ENCODE peak calls at places on chromosomes 5 and 9, in four cellular contexts. One of them, this sample, is unnamed.

GRCh38 chr9:21935631-21936030 is 58.6 kb downstream of the CDKN2A start:
- DNase-seq in Peyer's patch: no peak
- DNase-seq in naive thymus-derived CD4-positive, alpha-beta T cell: no peak
- DNase-seq in H1: peak; percentile 1
- DNase-seq in this sample: no peak

GRCh38 chr9:80285325-80285724 is 713.6 kb downstream of the TLE4 start:
- DNase-seq in Peyer's patch: no peak
- DNase-seq in naive thymus-derived CD4-positive, alpha-beta T cell: no peak
- DNase-seq in H1: no peak
- DNase-seq in this sample: no peak

GRCh38 chr5:127343313-127343712 is 52.7 kb downstream of the MEGF10 start:
- DNase-seq in Peyer's patch: no peak
- DNase-seq in naive thymus-derived CD4-positive, alpha-beta T cell: no peak
- DNase-seq in H1: no peak
- DNase-seq in this sample: no peak

GRCh38 chr9:1536522-1537170 is 478.5 kb upstream of the SMARCA2 start:
- DNase-seq in Peyer's patch: no peak
- DNase-seq in naive thymus-derived CD4-positive, alpha-beta T cell: no peak
- DNase-seq in H1: no peak
- DNase-seq in this sample: no peak

GRCh38 chr5:142642427-142642826 is 43.5 kb downstream of the FGF1 start:
- DNase-seq in Peyer's patch: no peak
- DNase-seq in naive thymus-derived CD4-positive, alpha-beta T cell: no peak
- DNase-seq in H1: no peak
- DNase-seq in this sample: no peak

GRCh38 chr9:81022177-81022576 is 667.2 kb downstream of the TLE1 start:
- DNase-seq in Peyer's patch: no peak
- DNase-seq in naive thymus-derived CD4-positive, alpha-beta T cell: no peak
- DNase-seq in H1: no peak
- DNase-seq in this sample: no peak

GRCh38 chr5:95403996-95404395 is 12.8 kb downstream of the FAM81B start:
- DNase-seq in Peyer's patch: no peak
- DNase-seq in naive thymus-derived CD4-positive, alpha-beta T cell: no peak
- DNase-seq in H1: no peak
- DNase-seq in this sample: no peak

GRCh38 chr9:100619665-100620064 is 41.8 kb downstream of the CAVIN4 start:
- DNase-seq in Peyer's patch: no peak
- DNase-seq in naive thymus-derived CD4-positive, alpha-beta T cell: no peak
- DNase-seq in H1: no peak
- DNase-seq in this sample: no peak

GRCh38 chr5:10667431-10668057 is 93.5 kb downstream of the DAP start:
- DNase-seq in Peyer's patch: no peak
- DNase-seq in naive thymus-derived CD4-positive, alpha-beta T cell: no peak
- DNase-seq in H1: no peak
- DNase-seq in this sample: no peak

GRCh38 chr5:66708368-66708767 is 112.2 kb downstream of the MAST4 start:
- DNase-seq in Peyer's patch: no peak
- DNase-seq in naive thymus-derived CD4-positive, alpha-beta T cell: no peak
- DNase-seq in H1: no peak
- DNase-seq in this sample: no peak

GRCh38 chr9:13481274-13481673 is 201.8 kb upstream of the MPDZ start:
- DNase-seq in Peyer's patch: no peak
- DNase-seq in naive thymus-derived CD4-positive, alpha-beta T cell: no peak
- DNase-seq in H1: no peak
- DNase-seq in this sample: no peak

GRCh38 chr9:8533681-8534080 is 734.1 kb upstream of the DMAC1 start:
- DNase-seq in Peyer's patch: no peak
- DNase-seq in naive thymus-derived CD4-positive, alpha-beta T cell: no peak
- DNase-seq in H1: no peak
- DNase-seq in this sample: no peak

GRCh38 chr5:111427762-111428161 is 84.6 kb downstream of the STARD4 start:
- DNase-seq in Peyer's patch: no peak
- DNase-seq in naive thymus-derived CD4-positive, alpha-beta T cell: no peak
- DNase-seq in H1: no peak
- DNase-seq in this sample: no peak

GRCh38 chr5:88236866-88237642 is 31.6 kb downstream of the TMEM161B start:
- DNase-seq in Peyer's patch: no peak
- DNase-seq in naive thymus-derived CD4-positive, alpha-beta T cell: no peak
- DNase-seq in H1: no peak
- DNase-seq in this sample: no peak

GRCh38 chr5:96481396-96481795 is 48.3 kb upstream of the PCSK1 start:
- DNase-seq in Peyer's patch: no peak
- DNase-seq in naive thymus-derived CD4-positive, alpha-beta T cell: no peak
- DNase-seq in H1: no peak
- DNase-seq in this sample: no peak

GRCh38 chr5:175638305-175638704 is 19.6 kb upstream of the HRH2 start:
- DNase-seq in Peyer's patch: no peak
- DNase-seq in naive thymus-derived CD4-positive, alpha-beta T cell: no peak
- DNase-seq in H1: no peak
- DNase-seq in this sample: peak; percentile 37

GRCh38 chr5:180084638-180085561 is 13.3 kb upstream of the RNF130 start:
- DNase-seq in Peyer's patch: no peak
- DNase-seq in naive thymus-derived CD4-positive, alpha-beta T cell: peak; percentile 35
- DNase-seq in H1: no peak
- DNase-seq in this sample: peak; percentile 65

GRCh38 chr9:114799441-114799840 is 6.4 kb downstream of the TNFSF15 start:
- DNase-seq in Peyer's patch: no peak
- DNase-seq in naive thymus-derived CD4-positive, alpha-beta T cell: no peak
- DNase-seq in H1: peak; percentile 17
- DNase-seq in this sample: no peak

GRCh38 chr9:12961276-12961809 is 186.5 kb downstream of the LURAP1L start:
- DNase-seq in Peyer's patch: no peak
- DNase-seq in naive thymus-derived CD4-positive, alpha-beta T cell: no peak
- DNase-seq in H1: no peak
- DNase-seq in this sample: no peak

GRCh38 chr9:20390400-20390799 is 231.9 kb downstream of the MLLT3 start:
- DNase-seq in Peyer's patch: no peak
- DNase-seq in naive thymus-derived CD4-positive, alpha-beta T cell: no peak
- DNase-seq in H1: no peak
- DNase-seq in this sample: no peak

GRCh38 chr9:16371306-16371705 is 499.2 kb downstream of the BNC2 start:
- DNase-seq in Peyer's patch: no peak
- DNase-seq in naive thymus-derived CD4-positive, alpha-beta T cell: no peak
- DNase-seq in H1: no peak
- DNase-seq in this sample: no peak

GRCh38 chr9:87597710-87598200 is 100.1 kb downstream of the DAPK1 start:
- DNase-seq in Peyer's patch: no peak
- DNase-seq in naive thymus-derived CD4-positive, alpha-beta T cell: no peak
- DNase-seq in H1: no peak
- DNase-seq in this sample: no peak

DNA sequence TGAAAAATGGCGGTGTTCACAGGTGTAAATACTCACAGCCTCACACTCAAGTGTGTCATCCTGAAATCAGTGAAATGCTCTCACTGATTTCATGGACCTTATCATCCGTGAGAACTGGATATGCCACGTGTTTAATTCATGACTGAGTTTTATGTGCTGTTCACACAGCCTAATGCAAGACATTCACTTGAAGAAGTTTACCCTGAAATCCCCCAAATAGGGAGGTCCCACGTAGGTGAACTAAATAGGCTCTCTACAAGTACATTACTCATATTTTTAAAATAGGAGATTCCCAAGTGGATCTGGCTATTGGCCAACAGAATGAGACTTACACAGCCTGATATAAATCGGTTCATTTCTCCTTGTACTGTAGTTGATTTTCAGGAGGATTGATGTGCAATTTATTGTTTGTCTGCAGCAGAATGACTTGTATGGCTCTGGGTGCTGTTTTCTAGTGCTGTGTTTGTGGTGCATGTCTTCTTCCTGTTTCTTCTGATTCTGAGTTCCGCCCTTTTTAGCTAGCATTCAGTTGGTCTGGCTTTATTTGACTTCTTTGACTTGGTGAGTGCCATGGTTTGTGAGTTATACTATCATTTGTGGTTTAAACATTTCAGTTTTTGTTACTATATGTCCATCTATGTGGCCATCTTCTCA is 25.1 kb downstream of the TRIO start:
- DNase-seq in Peyer's patch: no peak
- DNase-seq in naive thymus-derived CD4-positive, alpha-beta T cell: no peak
- DNase-seq in H1: no peak
- DNase-seq in this sample: no peak
- H3K4me3 ChIP-seq in Peyer's patch: no peak overlapping the region
- H3K4me3 ChIP-seq in naive thymus-derived CD4-positive, alpha-beta T cell: no peak overlapping the region
- H3K4me3 ChIP-seq in H1: no peak overlapping the region
- H3K4me3 ChIP-seq in this sample: no peak overlapping the region

DNA sequence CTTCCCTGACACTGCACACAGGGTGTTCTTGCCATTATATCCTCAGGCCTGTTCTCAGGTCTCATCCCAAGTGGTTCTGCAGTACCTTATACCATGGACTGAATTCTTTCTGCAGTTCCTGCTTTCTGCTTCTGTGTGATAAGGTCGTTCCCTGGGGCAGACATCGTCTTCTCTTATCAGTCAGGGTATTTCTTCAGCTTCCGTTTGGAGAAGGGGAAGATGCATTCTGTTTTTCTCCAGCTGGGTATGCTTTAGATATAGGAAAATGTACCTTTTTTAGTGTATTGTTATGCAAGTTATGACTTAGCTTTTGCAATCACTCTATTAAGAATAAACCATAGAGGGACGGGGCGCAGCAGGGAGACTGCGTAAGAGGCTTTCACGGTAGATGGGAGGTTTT is 31.1 kb downstream of the RALGPS1 start:
- DNase-seq in Peyer's patch: no peak
- DNase-seq in naive thymus-derived CD4-positive, alpha-beta T cell: no peak
- DNase-seq in H1: no peak
- DNase-seq in this sample: no peak
- H3K27me3 ChIP-seq in Peyer's patch: no peaks in the 10 kb centered on the region
- H3K27me3 ChIP-seq in naive thymus-derived CD4-positive, alpha-beta T cell: no peaks in the 10 kb centered on the region
- H3K27me3 ChIP-seq in H1: no peaks in the 10 kb centered on the region
- H3K27me3 ChIP-seq in this sample: peaks cover 5% of the 10 kb centered on the region

DNA sequence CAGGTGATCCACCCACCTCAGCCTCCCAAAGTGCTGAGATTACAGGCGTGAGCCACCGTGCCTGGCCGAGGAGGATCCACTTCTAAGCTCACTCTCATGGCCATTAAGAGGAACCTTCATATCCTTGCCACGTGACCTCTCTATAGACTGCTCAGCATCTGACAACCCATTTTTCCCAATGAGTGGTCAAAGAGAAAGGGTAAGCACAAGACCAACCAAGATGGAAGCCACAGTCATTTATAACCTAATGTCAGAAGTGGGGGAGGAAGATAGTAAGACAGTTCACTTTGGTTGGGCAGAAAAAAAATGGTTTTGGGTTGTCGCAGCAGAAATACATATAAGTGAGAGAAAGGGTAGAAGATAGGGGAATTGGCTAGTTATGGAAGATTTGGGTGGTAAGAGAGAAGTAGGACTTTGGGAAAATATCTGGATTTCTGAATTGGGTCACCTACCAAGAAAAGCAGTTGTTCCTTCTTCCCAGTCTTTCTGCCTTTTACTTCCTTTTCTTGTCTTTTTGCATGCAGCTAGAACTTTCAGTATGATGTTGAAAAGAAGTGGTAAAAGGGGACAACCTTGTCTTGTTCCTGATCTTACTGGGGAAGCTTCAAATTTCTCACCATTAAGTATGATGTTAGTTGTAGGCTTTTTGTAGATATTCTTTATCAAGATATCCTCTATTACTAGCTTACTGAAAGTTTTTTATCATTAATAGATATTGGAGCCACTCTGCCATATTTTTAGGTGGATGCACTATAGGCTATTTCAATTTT is 15.7 kb downstream of the SNX2 start:
- DNase-seq in Peyer's patch: no peak
- DNase-seq in naive thymus-derived CD4-positive, alpha-beta T cell: no peak
- DNase-seq in H1: no peak
- DNase-seq in this sample: no peak
- H3K9me3 ChIP-seq in Peyer's patch: no peaks in the 10 kb centered on the region
- H3K9me3 ChIP-seq in naive thymus-derived CD4-positive, alpha-beta T cell: no peaks in the 10 kb centered on the region
- H3K9me3 ChIP-seq in H1: no peaks in the 10 kb centered on the region
- H3K9me3 ChIP-seq in this sample: peaks cover 3% of the 10 kb centered on the region

GRCh38 chr9:93183663-93184438 is at the start of gene WNK2:
- DNase-seq in Peyer's patch: no peak
- DNase-seq in naive thymus-derived CD4-positive, alpha-beta T cell: peak; percentile 31
- DNase-seq in H1: no peak
- DNase-seq in this sample: peak; percentile 60
- H3K4me3 ChIP-seq in Peyer's patch: peak within 1 kb of the TSS; percentile 43
- H3K4me3 ChIP-seq in naive thymus-derived CD4-positive, alpha-beta T cell: peak within 1 kb of the TSS; percentile 42
- H3K4me3 ChIP-seq in H1: peak within 1 kb of the TSS; percentile 65
- H3K4me3 ChIP-seq in this sample: peak within 1 kb of the TSS; percentile 59

DNA sequence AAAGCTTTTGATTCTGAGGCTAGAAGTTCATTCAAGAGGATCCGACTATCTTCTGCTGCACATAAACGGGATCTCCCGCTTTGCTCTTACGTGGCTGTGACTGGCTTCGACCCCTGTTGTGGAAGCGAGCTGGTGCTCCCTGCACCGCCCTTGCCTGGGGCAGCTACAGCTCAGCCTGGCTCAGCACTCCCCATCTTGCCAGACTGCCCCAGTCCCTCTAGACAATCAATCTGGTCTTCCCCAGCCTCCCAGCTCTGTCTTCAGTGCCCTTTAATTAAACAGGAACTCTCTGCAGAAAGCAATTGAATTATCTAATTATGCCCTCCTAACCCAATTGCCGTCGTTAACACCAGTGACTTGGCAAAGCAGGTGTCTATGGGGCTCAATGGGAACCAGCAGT is 19.0 kb upstream of the NTNG2 start:
- DNase-seq in Peyer's patch: no peak
- DNase-seq in naive thymus-derived CD4-positive, alpha-beta T cell: no peak
- DNase-seq in H1: no peak
- DNase-seq in this sample: no peak
- H3K27me3 ChIP-seq in Peyer's patch: no peaks in the 10 kb centered on the region
- H3K27me3 ChIP-seq in naive thymus-derived CD4-positive, alpha-beta T cell: no peaks in the 10 kb centered on the region
- H3K27me3 ChIP-seq in H1: no peaks in the 10 kb centered on the region
- H3K27me3 ChIP-seq in this sample: peaks cover 18% of the 10 kb centered on the region

DNA sequence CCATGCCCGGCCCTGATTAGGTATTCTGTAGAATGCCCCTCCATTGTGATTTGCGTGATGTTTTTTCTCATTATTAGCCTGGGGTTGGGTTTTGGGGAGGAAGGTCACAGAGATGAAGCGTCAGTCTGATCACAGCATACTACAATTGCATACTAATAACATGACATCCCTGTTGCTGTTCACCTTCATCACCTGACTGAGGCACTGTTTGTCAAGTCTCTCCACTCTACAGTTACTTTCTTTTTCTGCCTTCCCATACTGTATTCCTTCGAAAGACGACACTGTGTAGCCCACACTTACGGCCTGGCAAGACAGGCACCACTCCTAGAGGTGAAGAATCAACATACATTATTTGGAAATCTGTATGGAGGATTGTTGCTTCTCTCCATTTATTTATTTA is 5.5 kb downstream of the ZNF354C start:
- DNase-seq in Peyer's patch: no peak
- DNase-seq in naive thymus-derived CD4-positive, alpha-beta T cell: no peak
- DNase-seq in H1: no peak
- DNase-seq in this sample: no peak
- H3K9me3 ChIP-seq in Peyer's patch: peaks cover 47% of the 10 kb centered on the region
- H3K9me3 ChIP-seq in naive thymus-derived CD4-positive, alpha-beta T cell: no peaks in the 10 kb centered on the region
- H3K9me3 ChIP-seq in H1: peaks cover 66% of the 10 kb centered on the region
- H3K9me3 ChIP-seq in this sample: no peaks in the 10 kb centered on the region

GRCh38 chr5:80219381-80219780 is 36.5 kb downstream of the SERINC5 start:
- DNase-seq in Peyer's patch: no peak
- DNase-seq in naive thymus-derived CD4-positive, alpha-beta T cell: no peak
- DNase-seq in H1: no peak
- DNase-seq in this sample: no peak
- H3K4me3 ChIP-seq in Peyer's patch: no peak overlapping the region
- H3K4me3 ChIP-seq in naive thymus-derived CD4-positive, alpha-beta T cell: peak overlapping the region; percentile 32
- H3K4me3 ChIP-seq in H1: no peak overlapping the region
- H3K4me3 ChIP-seq in this sample: no peak overlapping the region

This sample was measured in HAP-1.